ENCODE peak calls at places on chromosomes 11 and 22, in four cellular contexts. L, S, P and H are unnamed samples.

GRCh38 chr22:37911273-37911672 is 5.2 kb downstream of the MICALL1 start:
- DNase-seq in P (no peak), L (no peak), S (no peak), H (no peak)

GRCh38 chr11:45651841-45652745 is 13.3 kb downstream of the CHST1 start:
- DNase-seq in L (no peak), S (no peak), P (no peak), H (no peak)

GRCh38 chr11:64146036-64146943 is 19.6 kb downstream of the MACROD1 start:
- DNase-seq in L (no peak), S (peak), P (peak), H (no peak)

GRCh38 chr11:118305726-118306125 is 1.2 kb downstream of the CD3E start:
- DNase-seq in P (no peak), L (no peak), S (no peak), H (no peak)

GRCh38 chr11:72637926-72638325 is 36.3 kb downstream of the PDE2A start:
- DNase-seq in P (no peak), L (no peak), S (no peak), H (no peak)

GRCh38 chr11:102495161-102496042 is 35.1 kb downstream of the MMP7 start:
- DNase-seq in S (peak), P (no peak), L (peak), H (no peak)

GRCh38 chr11:118918128-118918685 is 7.5 kb downstream of the BCL9L start:
- DNase-seq in P (peak), S (peak), L (peak), H (no peak)

GRCh38 chr11:63769044-63769718 is 606 bp upstream of the ZFTA start:
- DNase-seq in S (peak), P (peak), L (peak), H (no peak)

GRCh38 chr11:118652681-118653181 is 26.7 kb downstream of the TREH start:
- DNase-seq in L (no peak), S (no peak), P (peak), H (no peak)

GRCh38 chr11:14541180-14541579 is 21.0 kb upstream of the PSMA1 start:
- DNase-seq in L (peak), S (no peak), P (no peak), H (no peak)

GRCh38 chr22:23398701-23399366 is 181.3 kb downstream of the IGLL1 start:
- DNase-seq in L (no peak), P (no peak), S (no peak), H (no peak)

GRCh38 chr22:43305806-43306205 is 37.4 kb downstream of the SCUBE1 start:
- DNase-seq in L (peak), P (no peak), S (no peak), H (no peak)

GRCh38 chr11:21037836-21038235 is 368.4 kb downstream of the NELL1 start:
- DNase-seq in P (no peak), S (no peak), L (no peak), H (no peak)

GRCh38 chr11:100805509-100806199 is 118.6 kb downstream of the ARHGAP42 start:
- DNase-seq in S (peak), P (no peak), L (no peak), H (no peak)

GRCh38 chr11:123903932-123904331 is 2.0 kb downstream of the OR8D4 start:
- DNase-seq in S (no peak), L (no peak), P (no peak), H (no peak)

GRCh38 chr22:46788426-46789168 is 26.1 kb downstream of the TBC1D22A start:
- DNase-seq in L (no peak), P (no peak), S (no peak), H (no peak)

GRCh38 chr11:106986261-106986660 is 32.0 kb downstream of the GUCY1A2 start:
- DNase-seq in L (no peak), S (peak), P (no peak), H (no peak)

GRCh38 chr11:113293936-113294335 is 20.4 kb upstream of the TTC12 start:
- DNase-seq in S (no peak), P (no peak), L (no peak), H (no peak)

GRCh38 chr11:75924966-75925784 is 110.2 kb downstream of the UVRAG start:
- DNase-seq in P (no peak), S (peak), L (peak), H (no peak)

GRCh38 chr11:43738600-43739409 is 58.3 kb downstream of the HSD17B12 start:
- DNase-seq in S (peak), P (no peak), L (peak), H (no peak)

GRCh38 chr11:109308551-109308950 is 113.4 kb upstream of the C11orf87 start:
- DNase-seq in S (no peak), L (no peak), P (no peak), H (no peak)

GRCh38 chr11:126115820-126116319 is 53.2 kb upstream of the CDON start:
- DNase-seq in L (peak), P (no peak), S (peak), H (no peak)

GRCh38 chr11:75823415-75823814 is 8.4 kb downstream of the UVRAG start:
- DNase-seq in P (no peak), S (no peak), L (no peak), H (no peak)

GRCh38 chr11:72038491-72038890 is 39.8 kb downstream of the IL18BP start:
- DNase-seq in L (peak), S (peak), P (peak), H (peak)

GRCh38 chr22:36454916-36455570 is 26.4 kb downstream of the TXN2 start:
- DNase-seq in S (peak), L (peak), P (peak), H (peak)

GRCh38 chr22:17587631-17588030 is 24.3 kb downstream of the SLC25A18 start:
- DNase-seq in L (no peak), P (no peak), S (no peak), H (no peak)

GRCh38 chr11:126510621-126511370 is 155.3 kb downstream of the ST3GAL4 start:
- DNase-seq in S (peak), L (no peak), P (peak), H (no peak)

GRCh38 chr22:27784099-27784446 is 17.5 kb downstream of the MN1 start:
- DNase-seq in L (no peak), P (no peak), S (peak), H (no peak)

GRCh38 chr11:63516109-63516508 is 10.2 kb downstream of the LGALS12 start:
- DNase-seq in P (no peak), S (no peak), L (no peak), H (no peak)

GRCh38 chr11:64331569-64332371 is 8.2 kb upstream of the CCDC88B start:
- DNase-seq in P (no peak), S (peak), L (peak), H (no peak)

GRCh38 chr11:19374189-19374588 is 133.4 kb upstream of the E2F8 start:
- DNase-seq in L (no peak), P (no peak), S (peak), H (no peak)

DNA sequence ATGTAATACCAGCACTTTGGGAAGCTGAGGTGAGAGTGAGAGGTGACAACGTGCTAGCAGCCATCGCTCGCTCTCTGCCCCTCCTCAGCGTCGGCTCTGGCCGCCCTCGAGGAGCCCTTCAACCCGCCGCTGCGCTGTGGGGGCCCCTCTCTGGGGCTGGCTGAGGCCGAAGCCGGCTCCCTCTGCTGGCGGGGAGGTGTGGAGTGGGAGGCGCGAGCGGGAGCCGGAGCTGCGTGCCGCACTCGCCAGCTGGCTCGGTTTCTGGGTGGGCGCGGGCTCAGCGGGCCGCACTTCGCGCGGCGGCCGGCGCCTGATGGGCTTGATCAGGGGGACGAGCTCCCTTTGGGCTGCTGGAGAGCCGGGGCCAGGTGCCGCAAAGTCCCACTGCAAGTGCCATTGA is 98.9 kb upstream of the UBASH3B start:
- DNase-seq in S (peak), P (no peak), L (no peak), H (no peak)
- H3K27ac ChIP-seq in S (no peak), P (no peak), L (no peak), H (no peak)

DNA sequence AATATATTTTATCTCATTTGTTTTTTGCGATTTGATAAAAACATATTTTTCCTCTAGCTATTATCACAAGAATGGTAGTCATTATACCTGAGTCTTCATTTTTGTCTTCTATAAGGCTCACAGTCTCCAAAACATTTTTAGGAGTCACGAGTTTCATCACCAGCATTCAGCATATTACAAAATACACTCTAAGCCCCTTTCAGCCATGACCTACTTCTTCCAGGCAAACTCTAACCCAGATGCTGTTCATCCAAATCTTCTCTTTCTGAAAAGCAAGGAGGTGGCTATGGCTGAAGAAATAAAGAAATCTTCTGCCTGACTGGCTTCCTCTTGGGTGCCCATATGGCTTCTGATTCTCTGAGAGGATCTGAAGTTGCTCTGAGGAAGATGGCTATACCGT is 35.7 kb upstream of the USP47 start:
- DNase-seq in P (no peak), S (no peak), L (no peak), H (no peak)
- H3K27ac ChIP-seq in P (peak), S (no peak), L (no peak), H (peak)

GRCh38 chr11:74783241-74783871 is 34.7 kb downstream of the RNF169 start:
- DNase-seq in S (peak), L (peak), P (no peak), H (no peak)
- H3K27ac ChIP-seq in S (peak), L (no peak), P (no peak), H (no peak)

DNA sequence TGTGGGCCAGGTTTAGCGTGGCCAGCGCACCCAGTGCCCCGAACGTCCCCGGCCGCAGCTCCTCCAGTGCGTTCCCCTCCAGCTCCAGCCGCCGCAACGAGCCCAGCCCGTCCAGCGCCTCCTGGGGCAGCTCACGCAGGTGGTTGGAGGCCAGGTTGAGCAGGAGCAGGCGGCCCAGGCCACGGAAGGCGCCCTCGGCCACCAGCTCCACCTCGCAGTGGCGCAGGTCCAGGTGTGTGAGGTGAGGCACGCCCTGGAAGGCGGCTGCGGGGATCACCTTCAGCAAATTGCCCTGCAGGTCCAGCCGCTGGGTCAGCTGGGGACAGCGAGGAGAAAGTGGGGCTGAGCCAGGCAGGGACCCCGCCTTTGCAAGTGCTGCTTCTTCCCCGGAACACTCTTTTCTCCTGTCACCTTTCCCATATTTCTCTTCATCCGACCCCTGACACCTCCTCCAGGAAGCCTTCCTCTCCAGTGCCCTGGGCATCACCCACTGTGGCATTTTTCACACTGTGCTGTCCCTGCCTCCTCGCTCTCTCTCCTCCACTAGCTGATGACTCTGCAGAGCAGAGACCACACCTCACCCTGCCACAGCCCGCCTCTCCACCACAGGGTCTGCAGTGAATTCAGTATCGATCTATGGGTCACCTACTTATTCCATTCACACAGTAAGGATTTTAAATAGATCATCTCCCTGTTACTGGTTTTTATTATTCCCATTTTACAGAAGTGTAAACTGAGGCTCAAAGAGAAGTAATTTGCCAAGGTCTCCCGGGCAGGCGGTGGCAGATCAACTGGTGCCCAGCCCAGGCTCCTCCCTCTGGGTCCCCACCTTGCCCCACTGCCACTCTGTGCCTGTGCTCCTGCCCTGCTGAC is 1.9 kb downstream of the CHADL start:
- DNase-seq in L (no peak), S (no peak), P (no peak), H (no peak)
- H3K27ac ChIP-seq in L (no peak), S (no peak), P (peak), H (peak)

GRCh38 chr11:13216019-13217006 is 61.3 kb upstream of the BMAL1 start:
- DNase-seq in P (no peak), S (peak), L (no peak), H (no peak)
- H3K27ac ChIP-seq in P (no peak), S (peak), L (no peak), H (no peak)

GRCh38 chr11:133966924-133967598 is 10.3 kb upstream of the IGSF9B start:
- DNase-seq in L (peak), P (peak), S (peak), H (peak)
- H3K27ac ChIP-seq in L (no peak), P (peak), S (no peak), H (no peak)

DNA sequence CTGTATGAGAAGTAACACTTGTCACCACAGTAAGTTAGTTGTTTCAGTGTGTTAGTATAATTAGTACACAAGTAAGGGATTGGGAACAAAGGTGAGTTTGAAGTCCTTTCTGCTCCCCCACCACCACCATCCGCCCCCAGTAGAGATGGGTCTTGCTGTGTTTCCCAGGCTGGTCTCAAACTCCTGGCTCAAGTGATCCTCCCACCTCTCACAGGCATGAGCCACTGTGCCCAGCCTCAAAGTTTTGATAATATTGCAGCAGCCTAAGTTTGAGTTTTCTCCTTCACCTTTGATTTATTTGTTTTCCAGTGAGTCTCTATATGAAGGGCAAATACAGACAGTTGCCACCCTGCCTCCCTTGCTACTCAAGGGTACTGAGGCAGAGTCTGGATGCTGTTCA is 23.7 kb upstream of the GRK2 start:
- DNase-seq in P (no peak), L (no peak), S (no peak), H (no peak)
- H3K27ac ChIP-seq in P (no peak), L (no peak), S (peak), H (no peak)

DNA sequence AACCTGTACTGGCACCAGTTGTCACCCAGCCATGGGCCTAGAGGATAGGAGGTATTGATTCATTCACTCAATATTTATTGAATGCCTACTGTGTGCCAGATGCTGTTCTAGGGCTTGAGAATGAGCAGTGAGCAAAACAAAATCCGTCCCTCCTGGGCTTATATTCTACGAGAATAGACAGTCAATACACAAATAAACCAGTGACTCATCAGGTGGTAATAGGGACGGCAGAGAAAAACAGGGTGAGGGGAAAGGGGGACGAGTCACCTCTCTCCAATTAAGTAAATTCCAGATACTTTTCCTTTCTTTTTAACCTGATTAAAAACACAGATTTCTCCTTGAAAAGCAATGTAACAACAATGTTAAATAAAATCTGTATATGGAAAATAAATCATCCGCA is 103.5 kb downstream of the MICAL2 start:
- DNase-seq in L (no peak), S (peak), P (no peak), H (no peak)
- H3K27ac ChIP-seq in L (no peak), S (peak), P (peak), H (no peak)

DNA sequence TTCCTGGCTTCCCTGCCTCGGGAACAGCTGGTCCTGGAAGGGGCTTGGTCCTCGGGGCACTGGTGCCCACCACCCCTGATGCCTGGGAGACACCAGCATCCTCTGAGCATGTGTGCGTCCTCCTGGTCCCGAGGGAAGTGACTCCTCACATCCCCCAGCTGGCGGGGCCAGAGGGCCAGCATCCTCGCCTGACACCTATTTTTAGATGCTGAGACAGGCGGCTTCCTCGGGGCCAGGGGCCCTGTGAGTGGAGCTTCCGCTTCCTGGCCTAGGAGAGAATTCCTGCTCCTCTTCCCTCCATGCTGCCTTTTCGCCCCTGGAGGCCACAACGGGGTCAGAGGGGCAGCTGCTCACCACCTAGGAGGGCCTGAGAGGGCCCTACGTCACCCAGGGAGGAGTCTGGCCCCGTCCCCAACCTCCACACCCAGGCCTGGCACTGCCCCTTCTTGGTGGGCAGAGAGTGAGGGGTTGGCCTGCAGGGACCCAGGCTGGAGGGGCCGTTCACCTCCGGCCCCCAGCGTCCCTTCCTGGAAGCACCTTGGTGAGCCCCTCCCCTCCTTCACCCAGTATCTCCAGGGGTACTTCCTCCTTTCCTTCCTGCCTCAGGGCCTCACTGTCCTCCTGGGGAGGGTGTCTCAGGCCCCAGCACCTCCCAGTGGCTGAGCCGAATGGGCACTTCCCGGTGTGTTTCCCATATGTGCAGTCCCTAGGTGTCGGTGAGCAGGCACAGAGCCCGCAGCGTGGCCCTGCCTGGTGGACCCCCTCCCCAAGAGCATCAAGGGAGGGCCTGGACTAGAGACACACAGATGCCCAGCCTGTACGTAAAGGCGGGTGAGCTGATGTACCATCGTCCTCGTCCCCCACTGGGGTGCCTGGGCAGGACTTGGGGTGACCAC is 6.1 kb downstream of the CD81 start:
- DNase-seq in P (no peak), L (peak), S (peak), H (no peak)
- H3K27ac ChIP-seq in P (peak), L (peak), S (peak), H (peak)

GRCh38 chr11:11568651-11569229 is 53.1 kb downstream of the GALNT18 start:
- DNase-seq in L (no peak), P (no peak), S (no peak), H (no peak)
- H3K27ac ChIP-seq in L (no peak), P (peak), S (no peak), H (no peak)